ENCODE peak calls at places on chromosomes 11 and 22, in ten cellular contexts. L, I, A, D, M, P, C, T, J and E are unnamed samples.

GRCh38 chr11:101706541-101706940 is 122.7 kb upstream of the TRPC6 start:
- DNase-seq in D (peak; percentile 16), T (no peak), C (no peak), I (no peak), M (no peak), L (peak; percentile 45), A (peak; percentile 85), J (no peak), P (peak; percentile 2), E (peak; percentile 51)

GRCh38 chr11:85988780-85989179 is 80.1 kb downstream of the PICALM start:
- DNase-seq in I (no peak), D (no peak), L (no peak), M (no peak), J (no peak), P (no peak), A (no peak), T (no peak), C (no peak), E (no peak)

GRCh38 chr22:21917959-21918261 is 34.7 kb downstream of the PPM1F start:
- DNase-seq in D (no peak), P (no peak), L (no peak), T (no peak), A (no peak), I (no peak), C (no peak), J (no peak), M (no peak), E (no peak)

GRCh38 chr11:113725883-113726405 is 19.8 kb upstream of the TMPRSS5 start:
- DNase-seq in L (no peak), D (no peak), M (no peak), I (no peak), P (no peak), C (no peak), J (no peak), A (no peak), T (peak; percentile 42), E (no peak)

GRCh38 chr22:29004647-29005371 is 56.8 kb downstream of the C22orf31 start:
- DNase-seq in M (no peak), P (peak; percentile 45), C (peak; percentile 31), T (peak; percentile 36), A (no peak), D (no peak), L (no peak), I (no peak), J (peak; percentile 45), E (no peak)

GRCh38 chr11:100739636-100740035 is 52.5 kb downstream of the ARHGAP42 start:
- DNase-seq in D (peak; percentile 93), P (peak; percentile 99), L (no peak), J (peak; percentile 61), M (peak; percentile 46), I (no peak), T (peak; percentile 93), A (no peak), C (no peak), E (peak; percentile 38)

GRCh38 chr11:128622137-128622523 is 34.8 kb upstream of the ETS1 start:
- DNase-seq in C (peak; percentile 39), M (no peak), J (no peak), P (peak; percentile 33), T (no peak), A (no peak), I (no peak), L (no peak), D (no peak), E (no peak)

GRCh38 chr11:66443602-66444001 is 5.0 kb upstream of the MRPL11 start:
- DNase-seq in J (peak; percentile 19), P (peak; percentile 84), L (peak; percentile 70), I (no peak), C (no peak), D (peak; percentile 68), M (peak; percentile 96), A (peak; percentile 78), T (no peak), E (peak; percentile 92)

GRCh38 chr22:37843746-37844089 is 416 bp downstream of the ANKRD54 start:
- DNase-seq in C (peak; percentile 56), D (no peak), M (no peak), A (no peak), J (no peak), T (no peak), L (peak; percentile 25), I (peak; percentile 69), P (peak; percentile 31), E (peak; percentile 17)

GRCh38 chr22:40180403-40180802 is 2.7 kb downstream of the TNRC6B start:
- DNase-seq in I (no peak), L (no peak), P (no peak), M (no peak), T (no peak), D (no peak), A (no peak), C (no peak), J (no peak), E (no peak)

DNA sequence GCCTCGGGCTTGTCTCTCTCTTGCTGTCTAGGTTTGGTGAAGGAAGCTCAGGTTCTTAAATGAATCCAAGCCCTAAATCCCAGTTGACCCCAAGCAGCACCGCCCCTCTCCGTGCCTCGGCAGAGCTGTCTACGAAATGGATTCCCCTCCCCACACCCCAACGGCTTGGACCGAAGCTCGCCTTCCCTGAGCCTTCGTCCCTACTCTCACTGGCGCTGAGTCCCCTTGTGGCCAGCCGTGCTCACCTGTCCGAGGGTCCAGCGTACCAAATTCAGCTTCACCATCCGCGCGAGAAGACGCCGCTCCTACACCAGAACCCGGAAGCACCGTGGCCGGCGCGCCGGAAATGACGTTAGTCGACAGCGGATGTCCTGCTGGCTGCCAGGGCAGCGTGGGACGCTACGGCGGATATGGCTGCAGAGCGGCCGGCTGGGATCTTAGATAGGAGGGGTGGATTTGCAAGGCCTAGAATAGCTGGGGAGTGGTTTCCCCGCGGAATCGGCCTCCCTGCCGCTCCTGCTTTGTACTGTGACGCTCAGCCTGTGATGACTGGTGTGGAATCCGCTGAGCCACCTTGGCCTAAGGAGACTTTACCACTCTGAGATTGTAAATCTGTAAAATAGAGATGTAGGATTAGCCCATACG is at the start of gene TFIP11:
- DNase-seq in T (peak; percentile 71), A (peak; percentile 95), L (peak; percentile 86), J (peak; percentile 87), M (peak; percentile 88), I (peak; percentile 91), D (peak; percentile 92), P (peak; percentile 91), C (peak; percentile 95), E (peak; percentile 88)
- TF ChIP-seq CTCF in T (peak; percentile 29), A (no peak), L (no peak), J (peak; percentile 26), M (peak; percentile 45), I (no peak), D (no peak), P (no peak), C (no peak), E (no peak)

GRCh38 chr11:32325187-32325586 is 110.2 kb downstream of the WT1 start:
- DNase-seq in T (no peak), P (no peak), M (no peak), A (no peak), I (no peak), D (peak; percentile 80), C (no peak), L (no peak), J (no peak), E (no peak)

GRCh38 chr11:32328392-32328791 is 106.9 kb downstream of the WT1 start:
- DNase-seq in T (no peak), P (no peak), L (no peak), D (no peak), C (no peak), M (no peak), A (no peak), J (no peak), I (no peak), E (no peak)

GRCh38 chr11:32326522-32326921 is 108.8 kb downstream of the WT1 start:
- DNase-seq in D (peak; percentile 45), I (no peak), A (no peak), P (no peak), M (no peak), T (no peak), J (no peak), C (no peak), L (no peak), E (peak; percentile 12)

GRCh38 chr11:32325725-32326124 is 109.6 kb downstream of the WT1 start:
- DNase-seq in A (no peak), J (no peak), T (no peak), M (no peak), D (no peak), C (no peak), L (no peak), P (no peak), I (no peak), E (no peak)

DNA sequence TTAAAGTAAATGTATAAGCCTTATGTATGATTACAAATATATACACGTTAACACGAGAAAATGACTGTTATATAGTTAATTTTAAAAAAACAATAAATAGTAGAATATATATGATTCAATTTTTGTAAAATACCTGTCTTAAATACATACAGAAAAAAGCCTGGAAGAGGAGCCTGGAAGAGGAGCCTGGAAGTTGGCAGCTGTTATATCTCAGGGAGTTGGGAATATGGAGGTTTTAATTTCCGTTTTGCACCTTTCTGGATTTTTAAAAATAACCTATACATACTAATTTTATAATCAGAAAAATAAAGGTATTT is 111.6 kb downstream of the WT1 start:
- DNase-seq in A (no peak), L (no peak), C (no peak), P (no peak), J (no peak), I (no peak), T (no peak), M (no peak), D (no peak), E (no peak)
- TF ChIP-seq CTCF in A (no peak), L (peak; percentile 30), C (no peak), P (no peak), J (no peak), I (peak; percentile 22), T (no peak), M (peak; percentile 37), D (no peak), E (no peak)

GRCh38 chr22:36481393-36482168 is at the start of gene TXN2:
- DNase-seq in M (peak; percentile 94), P (peak; percentile 97), A (peak; percentile 96), C (peak; percentile 98), I (peak; percentile 97), L (peak; percentile 89), J (peak; percentile 89), T (peak; percentile 83), D (peak; percentile 97), E (peak; percentile 97)
- TF ChIP-seq CTCF in M (no peak), P (no peak), A (no peak), C (no peak), I (no peak), L (no peak), J (no peak), T (no peak), D (no peak), E (no peak)

GRCh38 chr22:30457964-30458363 is 13.9 kb downstream of the SEC14L3 start:
- DNase-seq in D (no peak), T (no peak), I (no peak), A (peak; percentile 13), L (no peak), C (no peak), M (peak; percentile 8), P (no peak), J (no peak), E (no peak)

GRCh38 chr22:30452861-30453260 is 19.0 kb downstream of the SEC14L3 start:
- DNase-seq in I (no peak), L (no peak), T (no peak), A (no peak), J (no peak), D (no peak), M (no peak), P (no peak), C (no peak), E (no peak)

GRCh38 chr22:30459206-30460052 is 12.4 kb downstream of the SEC14L3 start:
- DNase-seq in C (no peak), J (no peak), L (peak; percentile 19), I (peak; percentile 20), P (peak; percentile 39), T (no peak), M (no peak), D (peak; percentile 42), A (peak; percentile 58), E (peak; percentile 55)

GRCh38 chr22:30453731-30454510 is 17.9 kb downstream of the SEC14L3 start:
- DNase-seq in C (no peak), M (no peak), P (peak; percentile 26), T (no peak), A (no peak), L (no peak), D (peak; percentile 35), J (no peak), I (no peak), E (peak; percentile 15)
- TF ChIP-seq CTCF in C (no peak), M (no peak), P (no peak), T (no peak), A (no peak), L (no peak), D (no peak), J (no peak), I (peak; percentile 20), E (no peak)